ENCODE peak calls at places on chromosomes 6 and 20, in eight cellular contexts. Q, T, J, O, A, U, F and Z are unnamed samples.

GRCh38 chr6:136429264-136429663 is 121.0 kb downstream of the MAP7 start:
- DNase-seq in F (no peak), Q (no peak), A (no peak), J (no peak), O (no peak), U (no peak), T (no peak), Z (no peak)

GRCh38 chr20:14189794-14190402 is 147.5 kb downstream of the FLRT3 start:
- DNase-seq in T (peak), A (peak), U (no peak), Q (no peak), O (peak), J (no peak), F (peak), Z (peak)

GRCh38 chr20:34045294-34045693 is 51.6 kb downstream of the RALY start:
- DNase-seq in O (no peak), F (peak), Q (no peak), J (no peak), T (no peak), U (no peak), A (no peak), Z (no peak)

GRCh38 chr6:155530219-155530834 is 74.7 kb upstream of the NOX3 start:
- DNase-seq in A (peak), O (peak), T (no peak), F (peak), U (no peak), Q (no peak), J (peak), Z (peak)

GRCh38 chr20:10619427-10619826 is 54.4 kb downstream of the JAG1 start:
- DNase-seq in F (no peak), T (no peak), U (no peak), O (peak), A (no peak), J (peak), Q (no peak), Z (peak)

GRCh38 chr6:11437824-11438459 is 99.6 kb upstream of the TMEM170B start:
- DNase-seq in T (no peak), U (no peak), F (no peak), A (no peak), O (no peak), J (no peak), Q (no peak), Z (peak)

GRCh38 chr20:44362466-44362940 is 7.0 kb downstream of the HNF4A start:
- DNase-seq in U (no peak), A (no peak), Q (no peak), J (no peak), F (no peak), O (no peak), T (no peak), Z (no peak)

GRCh38 chr6:157036245-157036681 is 259.1 kb downstream of the ARID1B start:
- DNase-seq in U (no peak), J (peak), Q (no peak), O (peak), F (no peak), A (no peak), T (no peak), Z (peak)

GRCh38 chr20:48626226-48626937 is 201.4 kb downstream of the PREX1 start:
- DNase-seq in F (no peak), O (no peak), A (no peak), U (no peak), Q (no peak), T (no peak), J (no peak), Z (no peak)

GRCh38 chr6:33960345-33961313 is 156.8 kb upstream of the MLN start:
- DNase-seq in F (peak), A (no peak), J (no peak), U (no peak), O (peak), T (no peak), Q (no peak), Z (no peak)

GRCh38 chr20:53276143-53276542 is 304.0 kb downstream of the TSHZ2 start:
- DNase-seq in A (no peak), U (no peak), F (no peak), J (no peak), Q (no peak), T (no peak), O (no peak), Z (no peak)

GRCh38 chr20:64212750-64213149 is 42.8 kb upstream of the PCMTD2 start:
- DNase-seq in Q (no peak), F (no peak), U (no peak), O (no peak), J (peak), A (no peak), T (no peak), Z (peak)

GRCh38 chr20:56362833-56363413 is 4.1 kb downstream of the FAM210B start:
- DNase-seq in O (no peak), T (no peak), Q (no peak), A (no peak), F (no peak), U (no peak), J (no peak), Z (no peak)

GRCh38 chr20:57467742-57468141 is 57.2 kb downstream of the CTCFL start:
- DNase-seq in U (no peak), A (no peak), O (no peak), F (no peak), T (no peak), J (no peak), Q (no peak), Z (no peak)

GRCh38 chr6:27591660-27592059 is 118.8 kb upstream of the ZNF184 start:
- DNase-seq in A (peak), T (no peak), F (peak), O (peak), J (no peak), U (no peak), Q (no peak), Z (peak)

GRCh38 chr6:25215881-25216280 is 63.3 kb upstream of the CARMIL1 start:
- DNase-seq in F (no peak), O (no peak), T (no peak), J (no peak), Q (no peak), U (no peak), A (no peak), Z (no peak)